ENCODE peak calls at places on chromosomes 11 and 22, in nine cellular contexts. G is WTC11, S is K562, T is substantia nigra, Q is NCI-H748 treated with DMSO at 0.1 percent for 48 hours, J is upper lobe of left lung, H is T-cell, D is NCI-H1092 treated with DMSO at 0.1 percent for 48 hours, V is islet precursor cell. E is an unnamed sample.

GRCh38 chr11:64971421-64972233 is at the start of gene MAJIN:
- DNase-seq in J (peak; percentile 97), V (peak; percentile 68), S (peak; percentile 93), H (peak; percentile 79), D (no peak), Q (no peak), G (peak; percentile 81), T (peak; percentile 24), E (no peak)

GRCh38 chr11:76601272-76601671 is 69.3 kb downstream of the LRRC32 start:
- DNase-seq in D (no peak), Q (no peak), J (no peak), S (no peak), G (no peak), T (no peak), H (no peak), V (peak; percentile 47), E (no peak)

GRCh38 chr22:18103527-18104269 is 6.9 kb upstream of the TUBA8 start:
- DNase-seq in Q (no peak), H (no peak), S (no peak), V (peak; percentile 22), D (no peak), G (no peak), T (no peak), J (peak; percentile 60), E (no peak)

GRCh38 chr11:27282806-27283205 is 80.2 kb downstream of the CCDC34 start:
- DNase-seq in S (peak; percentile 21), V (no peak), T (no peak), Q (no peak), J (no peak), H (no peak), G (no peak), D (no peak), E (no peak)

GRCh38 chr11:2209370-2209801 is 37.8 kb upstream of the TH start:
- DNase-seq in Q (no peak), D (no peak), V (peak; percentile 38), J (no peak), T (no peak), S (no peak), G (no peak), H (peak; percentile 6), E (no peak)

GRCh38 chr11:119786431-119787073 is 57.6 kb upstream of the NECTIN1 start:
- DNase-seq in T (no peak), J (no peak), S (no peak), D (no peak), Q (no peak), H (no peak), V (no peak), G (no peak), E (no peak)

GRCh38 chr22:17540481-17540880 is 22.8 kb upstream of the SLC25A18 start:
- DNase-seq in T (no peak), S (peak; percentile 51), J (peak; percentile 20), Q (no peak), V (no peak), D (no peak), G (peak; percentile 69), H (no peak), E (no peak)

GRCh38 chr22:19455585-19456370 is 8.3 kb upstream of the C22orf39 start:
- DNase-seq in D (no peak), J (no peak), G (no peak), V (no peak), S (no peak), T (no peak), H (no peak), Q (no peak), E (no peak)

GRCh38 chr11:69013009-69013951 is at the start of gene MRGPRF:
- DNase-seq in J (peak; percentile 91), Q (no peak), D (peak; percentile 33), V (peak; percentile 84), H (no peak), G (peak; percentile 66), S (no peak), T (no peak), E (no peak)